ENCODE peak calls at places on chromosomes 12 and 14, in five cellular contexts. G is astrocyte of the spinal cord; Z is ovary; H is fibroblast of mammary gland; M is CD8-positive, alpha-beta T cell. J is an unnamed sample.

GRCh38 chr14:61342486-61342885 is 21.1 kb downstream of the PRKCH start:
- DNase-seq in G (no peak), Z (no peak), H (no peak), M (peak), J (no peak)

GRCh38 chr12:48956279-48957140 is 777 bp downstream of the ARF3 start:
- DNase-seq in G (peak), Z (peak), H (peak), M (no peak), J (peak)

GRCh38 chr14:50559990-50560928 is at the start of gene ATL1:
- DNase-seq in G (peak), Z (peak), H (peak), M (no peak), J (peak)

GRCh38 chr14:53432378-53432802 is 279.3 kb upstream of the DDHD1 start:
- DNase-seq in G (peak), Z (no peak), H (peak), M (no peak), J (no peak)

GRCh38 chr12:104702565-104703139 is 245.9 kb downstream of the CHST11 start:
- DNase-seq in G (peak), Z (no peak), H (peak), M (no peak), J (peak)

GRCh38 chr14:77014004-77014604 is 14.4 kb downstream of the IRF2BPL start:
- DNase-seq in G (no peak), Z (peak), H (no peak), M (no peak), J (no peak)

GRCh38 chr12:95262808-95263207 is 45.2 kb downstream of the VEZT start:
- DNase-seq in G (no peak), Z (no peak), H (no peak), M (no peak), J (no peak)

GRCh38 chr12:95790912-95791849 is 617 bp upstream of the NTN4 start:
- DNase-seq in G (no peak), Z (peak), H (no peak), M (no peak), J (peak)

GRCh38 chr12:50505386-50505827 is 622 bp downstream of the DIP2B start:
- DNase-seq in G (peak), Z (no peak), H (peak), M (no peak), J (peak)

GRCh38 chr14:66099451-66099850 is 386.7 kb upstream of the CCDC196 start:
- DNase-seq in G (no peak), Z (no peak), H (no peak), M (no peak), J (no peak)

DNA sequence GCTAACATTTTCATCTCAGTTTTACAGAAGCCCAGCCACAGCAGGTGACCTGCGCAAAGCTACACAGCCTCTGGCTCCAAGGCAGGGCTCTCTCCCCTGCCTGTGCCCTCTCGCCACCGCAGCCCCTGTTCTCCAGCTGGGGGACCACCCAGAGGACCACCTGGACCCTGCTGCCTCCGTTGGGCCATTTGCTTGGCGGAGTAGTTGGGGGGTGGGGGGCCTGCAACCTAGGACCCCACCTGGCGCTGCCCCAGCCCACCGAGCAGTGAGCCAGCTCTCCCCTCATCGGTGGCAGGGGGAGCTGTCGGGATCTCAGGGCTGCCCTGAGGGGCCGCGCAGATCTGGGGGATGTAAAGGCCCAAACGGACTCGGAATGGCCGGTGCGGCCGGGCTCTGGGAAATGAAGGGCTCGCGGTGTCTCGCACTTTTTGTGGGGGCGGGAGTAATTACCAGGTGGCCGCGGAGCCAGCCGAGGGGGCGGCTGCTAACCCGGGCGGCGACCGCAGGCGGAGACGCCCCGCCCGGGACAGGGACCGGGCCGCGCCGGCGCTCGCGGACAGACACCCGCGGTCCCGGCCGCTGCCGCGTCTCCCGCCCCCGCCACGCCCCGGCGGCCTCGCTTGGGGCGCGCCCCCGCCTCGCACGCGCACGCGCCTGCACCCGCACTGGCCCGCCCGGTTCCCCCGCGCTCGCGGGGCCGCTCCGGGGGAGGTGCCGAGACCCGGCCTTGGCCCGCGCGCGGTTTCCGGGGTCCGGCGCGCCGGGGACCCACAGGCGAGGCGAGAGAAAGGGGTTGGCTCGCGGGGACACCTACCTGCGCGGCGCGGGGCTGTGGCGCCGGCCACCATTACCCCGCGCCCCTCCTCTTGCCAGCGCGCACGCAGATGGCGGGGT is 8.6 kb upstream of the GPR68 start:
- DNase-seq in G (no peak), Z (peak), H (no peak), M (no peak), J (no peak)
- TF ChIP-seq CTCF in G (peak), Z (no peak), H (no peak), M (no peak), J (no peak)

GRCh38 chr14:36666416-36667206 is 5.0 kb downstream of the PAX9 start:
- DNase-seq in G (no peak), Z (no peak), H (no peak), M (no peak), J (no peak)
- H3K4me3 ChIP-seq in G (no peak), Z (no peak), H (no peak), M (no peak), J (no peak)

DNA sequence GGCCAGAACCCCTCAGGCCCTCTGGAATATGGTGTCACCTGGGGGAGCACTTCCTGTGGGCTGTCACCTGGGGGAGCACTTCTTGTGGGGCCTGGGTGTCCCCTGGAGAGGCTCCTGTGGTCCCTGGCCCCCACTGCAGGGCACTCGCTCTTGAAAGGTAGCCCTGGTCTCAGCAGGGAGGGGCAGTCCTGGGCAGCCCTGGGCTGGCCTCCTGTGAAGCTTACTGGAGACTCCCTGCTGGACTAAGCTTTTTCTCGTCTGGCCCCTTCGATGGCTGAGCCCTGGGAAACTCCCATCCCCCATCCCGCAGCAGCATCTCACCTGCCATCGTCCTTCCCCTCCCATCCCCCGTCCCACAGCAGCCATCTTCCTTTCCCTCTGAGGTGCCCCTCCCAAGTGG is 17.7 kb downstream of the FBRSL1 start:
- DNase-seq in G (no peak), Z (no peak), H (no peak), M (no peak), J (no peak)
- TF ChIP-seq CTCF in G (no peak), Z (no peak), H (no peak), M (no peak), J (no peak)

DNA sequence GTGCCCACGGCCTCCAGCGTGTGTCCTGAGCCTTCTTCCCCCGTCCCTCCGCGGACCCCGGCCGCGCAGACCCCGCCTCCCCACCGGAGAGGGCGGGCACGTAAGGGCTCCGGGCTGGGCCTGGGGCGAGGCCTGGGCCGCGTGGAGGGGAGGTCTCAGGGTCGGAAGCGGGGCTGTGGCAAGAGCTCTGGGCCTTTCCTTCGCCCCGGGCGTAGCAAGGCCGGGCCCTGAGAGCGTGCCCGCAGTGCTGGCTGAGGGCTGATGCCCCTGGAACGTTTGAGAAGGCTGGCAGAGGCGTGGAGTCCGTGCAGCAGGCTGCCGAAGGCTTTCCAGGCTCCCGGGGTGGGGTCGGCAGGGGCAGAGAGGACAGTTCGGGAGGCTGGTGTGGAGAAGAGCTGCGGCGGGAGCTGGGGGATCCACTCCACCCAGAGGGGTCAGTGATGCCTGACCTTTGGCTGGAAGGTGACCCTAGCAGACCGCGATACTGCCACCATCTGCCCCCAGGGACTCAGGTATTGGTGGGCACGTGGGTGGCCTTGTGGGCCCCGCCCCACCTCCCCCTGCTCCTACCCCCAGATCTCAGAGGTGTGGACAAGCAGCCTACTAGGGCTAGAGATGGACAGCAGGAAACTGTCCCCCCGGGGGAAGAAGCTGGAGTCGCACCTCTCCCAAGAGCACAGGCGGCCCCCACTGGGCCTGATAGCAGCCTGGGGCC is 545 bp downstream of the TEX22 start:
- DNase-seq in G (no peak), Z (peak), H (peak), M (no peak), J (no peak)
- H3K4me3 ChIP-seq in G (peak), Z (peak), H (peak), M (peak), J (peak)

GRCh38 chr14:32382704-32383103 is 53.6 kb downstream of the AKAP6 start:
- DNase-seq in G (peak), Z (no peak), H (peak), M (no peak), J (no peak)
- TF ChIP-seq CTCF in G (peak), Z (no peak), H (peak), M (no peak), J (no peak)

GRCh38 chr12:1591543-1591942 is 2.8 kb downstream of the FBXL14 start:
- DNase-seq in G (peak), Z (no peak), H (no peak), M (no peak), J (no peak)
- H3K4me3 ChIP-seq in G (peak), Z (peak), H (peak), M (peak), J (no peak)

DNA sequence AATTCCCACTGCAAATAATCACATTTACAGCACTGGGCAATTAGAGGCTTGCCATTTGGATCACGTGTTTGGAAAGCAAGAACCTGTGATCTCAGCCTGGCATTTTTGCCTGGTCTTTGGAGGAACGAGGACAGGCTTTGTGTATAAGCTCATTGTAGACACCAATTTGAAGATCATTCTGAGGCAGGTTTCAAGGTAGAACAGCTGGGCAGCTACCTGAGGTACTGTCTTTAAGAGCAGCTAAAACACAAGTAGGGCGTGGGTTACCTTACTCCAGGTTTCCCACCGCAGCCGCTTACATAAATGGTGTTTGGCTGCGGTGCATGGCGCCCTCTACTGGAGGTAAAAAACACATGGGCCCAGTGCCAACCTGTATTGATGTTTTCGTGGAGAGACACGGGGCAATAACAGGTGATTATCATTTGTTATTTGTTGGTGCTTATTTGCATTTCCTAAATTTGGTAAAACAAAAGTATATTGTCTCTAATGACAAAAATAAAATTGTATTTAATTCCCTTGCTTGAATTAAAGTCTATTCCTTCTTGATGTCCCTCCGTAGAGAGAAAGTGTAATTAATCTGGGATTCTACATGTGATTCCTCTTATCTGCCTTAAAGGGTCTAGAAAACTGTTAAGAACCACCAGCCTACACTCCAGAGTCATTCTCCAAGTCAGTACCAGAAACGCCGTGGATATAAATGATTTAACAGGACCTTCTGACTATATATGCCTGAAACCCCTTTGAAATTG is 69.7 kb downstream of the SVOP start:
- DNase-seq in G (peak), Z (peak), H (peak), M (peak), J (peak)
- TF ChIP-seq CTCF in G (peak), Z (peak), H (peak), M (peak), J (no peak)